ENCODE peak calls at places on chromosomes 16 and 17, in eight cellular contexts. T is foreskin fibroblast, M is RWPE1, I is mammary epithelial cell, F is gastrocnemius medialis, W is WTC11, U is AG09319, J is activated B cell treated with CpG ODN at 0.5 μM for 24 hours. A is an unnamed sample.

GRCh38 chr17:32783602-32784001 is 93.3 kb downstream of the MYO1D start:
- DNase-seq in T (peak), M (peak), I (peak), F (no peak), W (no peak), U (peak), J (no peak), A (no peak)

GRCh38 chr16:50627419-50627818 is 53.7 kb downstream of the SNX20 start:
- DNase-seq in T (no peak), M (no peak), I (peak), F (peak), W (peak), U (no peak), J (no peak), A (no peak)

GRCh38 chr17:73285603-73285908 is 23.9 kb upstream of the CPSF4L start:
- DNase-seq in T (no peak), M (no peak), I (no peak), F (no peak), W (no peak), U (no peak), J (no peak), A (no peak)

GRCh38 chr16:19804538-19805323 is 79.9 kb downstream of the GPRC5B start:
- DNase-seq in T (no peak), M (peak), I (peak), F (peak), W (peak), U (no peak), J (no peak), A (peak)

GRCh38 chr16:10314811-10315210 is 71.0 kb upstream of the ATF7IP2 start:
- DNase-seq in T (no peak), M (peak), I (peak), F (no peak), W (no peak), U (no peak), J (no peak), A (no peak)

GRCh38 chr16:22225060-22225459 is 19.0 kb downstream of the EEF2K start:
- DNase-seq in T (no peak), M (no peak), I (no peak), F (peak), W (peak), U (no peak), J (no peak), A (no peak)

GRCh38 chr16:11135167-11135973 is 120.6 kb downstream of the SOCS1 start:
- DNase-seq in T (peak), M (peak), I (peak), F (peak), W (no peak), U (peak), J (no peak), A (no peak)

GRCh38 chr17:14737984-14738651 is 437.2 kb downstream of the HS3ST3B1 start:
- DNase-seq in T (peak), M (peak), I (peak), F (peak), W (no peak), U (peak), J (no peak), A (no peak)

GRCh38 chr17:57328109-57328882 is 72.0 kb downstream of the MSI2 start:
- DNase-seq in T (no peak), M (no peak), I (no peak), F (no peak), W (no peak), U (no peak), J (no peak), A (no peak)

GRCh38 chr17:57281887-57282653 is 25.7 kb downstream of the MSI2 start:
- DNase-seq in T (no peak), M (no peak), I (no peak), F (peak), W (no peak), U (no peak), J (no peak), A (no peak)

GRCh38 chr17:73271078-73271477 is 9.4 kb upstream of the CPSF4L start:
- DNase-seq in T (no peak), M (no peak), I (peak), F (no peak), W (no peak), U (no peak), J (no peak), A (no peak)

GRCh38 chr16:14018848-14019247 is 52.3 kb upstream of the MRTFB start:
- DNase-seq in T (no peak), M (no peak), I (no peak), F (no peak), W (no peak), U (no peak), J (no peak), A (no peak)

GRCh38 chr17:10737168-10737622 is 7.4 kb upstream of the TMEM220 start:
- DNase-seq in T (peak), M (peak), I (peak), F (peak), W (peak), U (peak), J (no peak), A (no peak)

GRCh38 chr16:88888778-88889387 is 22.4 kb upstream of the PABPN1L start:
- DNase-seq in T (no peak), M (no peak), I (no peak), F (no peak), W (no peak), U (no peak), J (no peak), A (no peak)

GRCh38 chr17:78722101-78722761 is 59.8 kb downstream of the CYTH1 start:
- DNase-seq in T (no peak), M (no peak), I (no peak), F (no peak), W (no peak), U (no peak), J (peak), A (no peak)

GRCh38 chr17:73738751-73739575 is 94.7 kb upstream of the SDK2 start:
- DNase-seq in T (no peak), M (no peak), I (no peak), F (no peak), W (no peak), U (no peak), J (no peak), A (no peak)

GRCh38 chr16:84916156-84916555 is 95.2 kb downstream of the ZDHHC7 start:
- DNase-seq in T (no peak), M (no peak), I (no peak), F (no peak), W (no peak), U (no peak), J (no peak), A (no peak)

GRCh38 chr16:30921459-30921747 is 2.0 kb upstream of the FBXL19 start:
- DNase-seq in T (no peak), M (no peak), I (no peak), F (no peak), W (no peak), U (no peak), J (no peak), A (no peak)

GRCh38 chr16:65059421-65059980 is 62.4 kb downstream of the CDH11 start:
- DNase-seq in T (no peak), M (no peak), I (no peak), F (no peak), W (no peak), U (no peak), J (no peak), A (no peak)

GRCh38 chr17:75183999-75184884 is 1.5 kb upstream of the SUMO2 start:
- DNase-seq in T (no peak), M (no peak), I (no peak), F (no peak), W (no peak), U (no peak), J (no peak), A (no peak)

GRCh38 chr17:75181110-75181509 is 1.6 kb downstream of the SUMO2 start:
- DNase-seq in T (no peak), M (no peak), I (no peak), F (no peak), W (no peak), U (no peak), J (no peak), A (no peak)

GRCh38 chr17:75181608-75182318 is 996 bp downstream of the SUMO2 start:
- DNase-seq in T (no peak), M (no peak), I (peak), F (no peak), W (no peak), U (no peak), J (no peak), A (no peak)

GRCh38 chr17:75182319-75182568 is 515 bp downstream of the SUMO2 start:
- DNase-seq in T (no peak), M (no peak), I (no peak), F (peak), W (peak), U (no peak), J (no peak), A (no peak)

GRCh38 chr17:75182569-75183436 is at the start of gene SUMO2:
- DNase-seq in T (peak), M (peak), I (peak), F (peak), W (peak), U (peak), J (peak), A (peak)
- TF ChIP-seq CTCF in T (peak), M (peak), I (peak), F (peak), W (no peak), U (no peak), J (no peak), A (peak)

GRCh38 chr16:75254359-75254837 is 3.0 kb upstream of the BCAR1 start:
- DNase-seq in T (no peak), M (peak), I (peak), F (peak), W (peak), U (no peak), J (no peak), A (no peak)

GRCh38 chr16:75257886-75258806 is 6.7 kb upstream of the BCAR1 start:
- DNase-seq in T (no peak), M (no peak), I (no peak), F (peak), W (peak), U (no peak), J (no peak), A (no peak)

GRCh38 chr16:75258807-75259141 is 7.3 kb upstream of the BCAR1 start:
- DNase-seq in T (no peak), M (no peak), I (no peak), F (no peak), W (peak), U (no peak), J (no peak), A (no peak)

GRCh38 chr16:75256059-75256870 is 4.8 kb upstream of the BCAR1 start:
- DNase-seq in T (no peak), M (no peak), I (no peak), F (peak), W (peak), U (no peak), J (no peak), A (no peak)

GRCh38 chr16:75256871-75257343 is 5.5 kb upstream of the BCAR1 start:
- DNase-seq in T (no peak), M (no peak), I (no peak), F (peak), W (peak), U (no peak), J (no peak), A (no peak)
- TF ChIP-seq CTCF in T (no peak), M (no peak), I (no peak), F (no peak), W (no peak), U (no peak), J (no peak), A (no peak)

GRCh38 chr17:55708575-55708974 is 14.1 kb downstream of the TMEM100 start:
- DNase-seq in T (no peak), M (no peak), I (no peak), F (no peak), W (no peak), U (no peak), J (no peak), A (no peak)

GRCh38 chr17:55709440-55709839 is 13.2 kb downstream of the TMEM100 start:
- DNase-seq in T (no peak), M (no peak), I (no peak), F (peak), W (no peak), U (no peak), J (no peak), A (no peak)

GRCh38 chr17:55709984-55710383 is 12.7 kb downstream of the TMEM100 start:
- DNase-seq in T (no peak), M (no peak), I (no peak), F (peak), W (no peak), U (no peak), J (no peak), A (no peak)

GRCh38 chr17:55710410-55710809 is 12.3 kb downstream of the TMEM100 start:
- DNase-seq in T (peak), M (no peak), I (no peak), F (peak), W (no peak), U (no peak), J (no peak), A (no peak)

GRCh38 chr17:55710829-55711496 is 11.7 kb downstream of the TMEM100 start:
- DNase-seq in T (no peak), M (no peak), I (no peak), F (no peak), W (no peak), U (no peak), J (no peak), A (no peak)
- TF ChIP-seq CTCF in T (no peak), M (no peak), I (no peak), F (no peak), W (no peak), U (no peak), J (no peak), A (no peak)

DNA sequence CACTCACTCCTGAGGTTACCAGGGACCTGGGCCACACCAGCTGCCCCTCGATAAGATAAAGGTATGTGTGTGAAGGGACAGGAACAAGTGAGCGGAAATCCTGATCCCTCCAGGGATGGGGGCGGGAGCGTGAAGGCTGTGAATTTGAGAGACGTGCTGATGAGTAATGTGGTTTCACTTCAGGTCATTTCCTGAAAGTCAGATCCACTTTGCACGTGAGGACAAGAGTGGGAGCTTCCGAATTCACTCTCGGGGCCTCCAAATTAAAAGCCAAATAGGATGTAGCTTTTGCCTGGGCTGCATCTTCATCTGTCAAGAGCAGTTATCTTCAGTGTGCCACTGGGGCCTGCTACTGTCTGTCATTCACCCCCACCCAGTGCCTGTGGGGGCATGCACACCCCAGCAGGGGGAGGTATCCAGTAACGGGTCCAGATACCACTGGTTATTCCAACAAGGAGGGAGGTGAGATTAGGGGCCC is 87.4 kb upstream of the LHX1 start:
- DNase-seq in T (peak), M (peak), I (peak), F (no peak), W (no peak), U (no peak), J (no peak), A (no peak)
- TF ChIP-seq CTCF in T (peak), M (no peak), I (peak), F (no peak), W (no peak), U (no peak), J (no peak), A (no peak)

DNA sequence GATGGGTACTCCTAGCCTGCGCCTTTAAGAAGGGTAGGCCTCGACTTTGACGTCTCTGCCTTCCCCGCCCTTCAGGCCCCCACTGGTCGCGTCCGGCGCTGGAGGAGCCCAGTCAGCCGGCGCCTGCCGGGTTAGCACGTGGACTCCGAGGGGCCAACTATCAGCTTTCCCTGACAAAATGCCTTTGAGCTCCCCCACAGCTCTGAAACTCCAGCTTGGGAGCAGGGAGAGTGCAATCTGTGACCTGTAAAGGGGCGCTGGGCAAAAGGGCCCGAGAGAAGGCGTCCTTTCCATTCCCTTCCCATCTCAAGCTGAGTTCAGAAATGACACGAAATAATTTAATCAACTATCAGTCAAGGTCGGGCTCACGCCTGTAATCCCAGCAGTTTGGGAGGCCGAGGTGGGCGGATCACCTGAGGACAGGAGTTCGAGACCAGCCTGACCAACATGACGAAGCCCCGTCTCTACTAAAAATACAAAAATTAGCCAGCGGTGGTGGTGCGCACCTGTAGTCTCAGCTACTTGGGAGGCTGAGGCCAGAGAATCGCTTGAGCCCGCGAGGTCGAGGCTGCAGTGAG is 2.3 kb upstream of the SLC25A39 start:
- DNase-seq in T (peak), M (peak), I (peak), F (peak), W (peak), U (peak), J (peak), A (peak)
- TF ChIP-seq CTCF in T (no peak), M (no peak), I (no peak), F (no peak), W (no peak), U (no peak), J (no peak), A (no peak)

DNA sequence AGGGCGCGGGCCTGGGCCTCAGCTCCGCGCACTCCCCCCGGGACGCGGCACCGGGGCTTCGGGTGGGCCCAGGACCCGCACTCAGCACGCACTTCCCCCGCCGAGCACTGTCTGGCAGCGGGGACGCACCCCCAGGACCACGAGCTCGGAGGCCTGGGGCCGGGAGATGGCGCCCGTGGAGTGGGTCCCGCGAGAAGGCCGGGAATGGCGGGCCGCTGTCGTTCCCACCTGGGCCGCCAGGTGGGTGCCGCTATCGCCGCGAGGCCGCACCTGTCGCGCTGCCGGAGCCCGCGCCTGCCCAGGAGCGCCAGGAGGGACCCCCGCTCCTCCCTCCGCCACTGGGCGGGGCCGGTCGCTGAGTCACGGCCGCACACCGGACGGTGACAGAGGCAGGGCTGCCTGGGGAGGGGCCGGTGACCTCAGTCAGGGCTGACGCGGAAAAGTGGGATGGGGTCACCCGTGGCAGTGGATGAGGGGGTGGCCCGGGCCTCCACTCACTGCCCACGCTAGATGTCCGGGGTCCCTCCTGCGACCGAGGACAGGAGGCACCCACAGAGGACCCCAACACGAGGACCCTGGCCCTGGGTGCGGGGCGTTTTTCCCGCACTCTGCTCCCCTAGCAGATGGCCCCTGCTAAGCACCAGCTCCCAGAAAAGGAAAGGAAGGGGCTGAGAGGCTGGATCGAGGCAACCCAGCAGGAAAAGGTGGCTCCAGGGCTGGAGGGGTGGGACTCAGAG is 6.9 kb upstream of the ACTG1 start:
- DNase-seq in T (no peak), M (peak), I (peak), F (no peak), W (peak), U (no peak), J (peak), A (no peak)
- TF ChIP-seq CTCF in T (no peak), M (peak), I (peak), F (peak), W (peak), U (peak), J (no peak), A (peak)

GRCh38 chr16:3175157-3176153 is 12.5 kb upstream of the OR1F1 start:
- DNase-seq in T (no peak), M (no peak), I (peak), F (no peak), W (peak), U (no peak), J (no peak), A (no peak)
- TF ChIP-seq CTCF in T (no peak), M (no peak), I (no peak), F (no peak), W (no peak), U (no peak), J (no peak), A (no peak)

GRCh38 chr17:82710499-82711232 is 5.8 kb upstream of the FN3KRP start:
- DNase-seq in T (no peak), M (no peak), I (no peak), F (no peak), W (no peak), U (no peak), J (no peak), A (no peak)
- TF ChIP-seq CTCF in T (no peak), M (no peak), I (no peak), F (no peak), W (no peak), U (no peak), J (no peak), A (no peak)

A was measured in type B pancreatic cell.